ENCODE peak calls at places on chromosomes 3 and 15, in eight cellular contexts. W is DMS53; Z is GM18507; T is A549; F is GDM1; G is activated CD8-positive, alpha-beta memory T cell treated with anti-CD3 and anti-CD28 coated beads, Interleukin-2, amount 10 ng/mL, durations not matched to agents 7 days and 5 days; O is GM03348; L is HuH-7. Q is an unnamed sample.

GRCh38 chr3:155643581-155644165 is 101.2 kb downstream of the PLCH1 start:
- DNase-seq in F (no peak), Z (no peak), T (peak; percentile 9), L (no peak), G (no peak), W (peak; percentile 59), O (peak; percentile 7), Q (no peak)

GRCh38 chr3:157502916-157503620 is at the start of gene VEPH1:
- DNase-seq in G (no peak), L (no peak), O (no peak), F (no peak), Z (no peak), T (peak; percentile 9), W (no peak), Q (no peak)

GRCh38 chr3:47772047-47772446 is 9.6 kb downstream of the SMARCC1 start:
- DNase-seq in G (no peak), T (no peak), F (no peak), W (no peak), Z (no peak), O (no peak), L (no peak), Q (no peak)

GRCh38 chr3:13353936-13354542 is 66.1 kb downstream of the NUP210 start:
- DNase-seq in O (peak; percentile 51), Z (no peak), T (peak; percentile 15), F (no peak), W (no peak), L (peak; percentile 74), G (no peak), Q (no peak)

GRCh38 chr15:85003593-85004312 is 22.1 kb downstream of the PDE8A start:
- DNase-seq in Z (no peak), L (no peak), W (no peak), G (no peak), T (no peak), F (peak; percentile 55), O (no peak), Q (no peak)

GRCh38 chr3:11808231-11808630 is 38.5 kb downstream of the TAMM41 start:
- DNase-seq in W (peak; percentile 65), O (peak; percentile 41), F (no peak), L (peak; percentile 23), T (no peak), Z (no peak), G (no peak), Q (no peak)

GRCh38 chr3:193522473-193522872 is 32.2 kb downstream of the ATP13A4 start:
- DNase-seq in T (no peak), L (no peak), O (no peak), Z (no peak), G (no peak), W (no peak), F (no peak), Q (no peak)

GRCh38 chr3:197137741-197138140 is 108.1 kb upstream of the MELTF start:
- DNase-seq in O (no peak), Z (no peak), T (no peak), L (no peak), W (no peak), G (no peak), F (no peak), Q (no peak)

GRCh38 chr15:31440754-31441298 is 114.2 kb downstream of the KLF13 start:
- DNase-seq in Z (no peak), F (no peak), G (peak; percentile 68), L (no peak), W (peak; percentile 60), O (peak; percentile 62), T (no peak), Q (no peak)

GRCh38 chr15:69129026-69129385 is 31.4 kb upstream of the GLCE start:
- DNase-seq in O (no peak), G (no peak), F (no peak), L (no peak), W (no peak), T (no peak), Z (no peak), Q (no peak)

GRCh38 chr3:120114376-120114775 is 20.1 kb upstream of the GSK3B start:
- DNase-seq in G (no peak), F (no peak), L (no peak), O (no peak), T (no peak), Z (no peak), W (no peak), Q (no peak)

GRCh38 chr3:72346526-72346926 is 501.7 kb downstream of the SHQ1 start:
- DNase-seq in T (no peak), W (no peak), F (no peak), G (no peak), O (peak; percentile 94), Z (no peak), L (no peak), Q (peak; percentile 91)

GRCh38 chr3:159169828-159170227 is 368.0 kb downstream of the MFSD1 start:
- DNase-seq in T (peak; percentile 84), Z (no peak), L (no peak), W (peak; percentile 80), F (no peak), O (peak; percentile 63), G (no peak), Q (peak; percentile 97)

GRCh38 chr3:58155838-58156237 is 54.9 kb downstream of the DNASE1L3 start:
- DNase-seq in G (no peak), Z (no peak), W (no peak), O (no peak), F (no peak), L (no peak), T (no peak), Q (no peak)

GRCh38 chr3:53274938-53275666 is 19.3 kb upstream of the TKT start:
- DNase-seq in F (peak; percentile 62), O (no peak), T (no peak), W (no peak), Z (no peak), G (peak; percentile 59), L (no peak), Q (no peak)

GRCh38 chr3:196111939-196112386 is 30.1 kb upstream of the TFRC start:
- DNase-seq in F (no peak), T (no peak), W (no peak), O (no peak), L (no peak), Z (no peak), G (no peak), Q (no peak)

GRCh38 chr3:80307844-80308243 is 540.0 kb upstream of the ROBO1 start:
- DNase-seq in F (no peak), W (no peak), L (peak; percentile 5), G (no peak), O (no peak), T (no peak), Z (no peak), Q (no peak)

GRCh38 chr15:40217166-40217785 is 21.6 kb upstream of the PAK6 start:
- DNase-seq in F (peak; percentile 55), T (peak; percentile 61), L (peak; percentile 44), Z (no peak), G (peak; percentile 54), W (peak; percentile 85), O (peak; percentile 81), Q (peak; percentile 51)

GRCh38 chr3:165389064-165389463 is 192.9 kb upstream of the SLITRK3 start:
- DNase-seq in W (no peak), T (no peak), G (no peak), Z (no peak), L (no peak), F (no peak), O (no peak), Q (no peak)

GRCh38 chr15:43939070-43939469 is 112.3 kb downstream of the WDR76 start:
- DNase-seq in W (peak; percentile 52), T (peak; percentile 17), O (peak; percentile 49), G (no peak), F (no peak), Z (no peak), L (no peak), Q (no peak)

GRCh38 chr3:81741214-81741613 is 20.2 kb downstream of the GBE1 start:
- DNase-seq in L (no peak), O (no peak), Z (no peak), F (no peak), T (no peak), G (no peak), W (no peak), Q (no peak)

GRCh38 chr15:38563723-38564519 is 693 bp downstream of the RASGRP1 start:
- DNase-seq in Z (peak; percentile 65), L (peak; percentile 61), W (peak; percentile 68), O (peak; percentile 85), T (peak; percentile 50), G (peak; percentile 91), F (peak; percentile 61), Q (peak; percentile 10)

GRCh38 chr3:48215019-48215418 is 8.3 kb upstream of the CAMP start:
- DNase-seq in Z (no peak), L (no peak), O (no peak), T (no peak), G (no peak), F (no peak), W (no peak), Q (no peak)

GRCh38 chr3:58202917-58203360 is 7.8 kb downstream of the DNASE1L3 start:
- DNase-seq in Z (no peak), F (no peak), G (no peak), W (no peak), L (no peak), T (no peak), O (no peak), Q (no peak)

GRCh38 chr3:133124511-133124910 is 86.3 kb downstream of the TMEM108 start:
- DNase-seq in T (no peak), W (no peak), O (no peak), Z (no peak), L (no peak), F (no peak), G (no peak), Q (peak; percentile 17)

GRCh38 chr15:65981837-65982696 is 112.8 kb downstream of the RAB11A start:
- DNase-seq in G (peak; percentile 63), O (no peak), W (peak; percentile 87), L (peak; percentile 80), F (no peak), T (no peak), Z (peak; percentile 58), Q (no peak)

GRCh38 chr15:92068121-92068520 is 214.6 kb downstream of the SLCO3A1 start:
- DNase-seq in L (no peak), T (no peak), F (peak; percentile 23), Z (no peak), G (no peak), O (no peak), W (no peak), Q (no peak)

GRCh38 chr3:99439892-99440291 is 198.5 kb upstream of the COL8A1 start:
- DNase-seq in L (no peak), F (no peak), O (peak; percentile 7), T (no peak), G (no peak), Z (no peak), W (no peak), Q (no peak)

GRCh38 chr15:37771462-37771861 is 163.0 kb upstream of the TMCO5A start:
- DNase-seq in G (no peak), F (no peak), O (no peak), L (no peak), T (no peak), W (peak; percentile 25), Z (no peak), Q (peak; percentile 86)

GRCh38 chr3:104206925-104207324 is 1159.8 kb upstream of the ALCAM start:
- DNase-seq in L (peak; percentile 32), W (peak; percentile 89), O (no peak), G (no peak), T (peak; percentile 6), Z (no peak), F (no peak), Q (peak; percentile 4)

GRCh38 chr3:149564079-149564478 is 89.6 kb downstream of the TM4SF4 start:
- DNase-seq in F (no peak), G (no peak), W (no peak), T (no peak), L (no peak), O (no peak), Z (no peak), Q (no peak)

GRCh38 chr3:60588806-60589205 is 662.4 kb downstream of the FHIT start:
- DNase-seq in G (no peak), L (no peak), F (no peak), Z (no peak), W (peak; percentile 6), T (peak; percentile 13), O (no peak), Q (peak; percentile 90)

GRCh38 chr15:48090666-48091065 is 30.1 kb upstream of the SLC24A5 start:
- DNase-seq in W (peak; percentile 25), L (no peak), O (no peak), G (no peak), T (no peak), Z (no peak), F (no peak), Q (no peak)

GRCh38 chr15:62110000-62110851 is 43.4 kb downstream of the C2CD4A start:
- DNase-seq in Z (no peak), T (peak; percentile 47), G (no peak), W (peak; percentile 65), L (no peak), F (no peak), O (peak; percentile 62), Q (peak; percentile 80)